ENCODE peak calls at places on chromosomes 2 and 18, in four cellular contexts. P is left ventricle myocardium inferior, Q is vagina, M is astrocyte. N is an unnamed sample. For H3K4me1, the result is how much of the 10 kb centered on the place peaks cover.

GRCh38 chr2:41241325-41242000 is 789.6 kb upstream of the SLC8A1 start:
- DNase-seq in P (peak), Q (no peak), M (no peak), N (no peak)

GRCh38 chr2:60844105-60844504 is 37.3 kb upstream of the REL start:
- DNase-seq in M (no peak), Q (no peak), P (no peak), N (no peak)

GRCh38 chr2:156237558-156237957 is 95.0 kb downstream of the NR4A2 start:
- DNase-seq in Q (no peak), M (no peak), P (no peak), N (no peak)

GRCh38 chr2:26049641-26050040 is 15.8 kb downstream of the RAB10 start:
- DNase-seq in P (no peak), M (peak), Q (no peak), N (no peak)

GRCh38 chr2:167653131-167653530 is 594.3 kb downstream of the STK39 start:
- DNase-seq in Q (no peak), P (no peak), M (peak), N (no peak)

GRCh38 chr18:6355789-6356589 is 58.7 kb downstream of the L3MBTL4 start:
- DNase-seq in Q (no peak), M (peak), P (no peak), N (no peak)

GRCh38 chr2:29562896-29563295 is 358.5 kb downstream of the ALK start:
- DNase-seq in Q (peak), P (no peak), M (peak), N (no peak)

GRCh38 chr2:219186754-219187456 is 8.8 kb downstream of the RETREG2 start:
- DNase-seq in M (no peak), P (no peak), Q (peak), N (no peak)

GRCh38 chr2:150698016-150698661 is 210.7 kb upstream of the RND3 start:
- DNase-seq in M (no peak), Q (no peak), P (no peak), N (peak)

GRCh38 chr2:183490930-183491329 is 366.7 kb downstream of the NUP35 start:
- DNase-seq in P (peak), M (peak), Q (no peak), N (peak)

GRCh38 chr2:138708682-138709241 is 71.4 kb downstream of the NXPH2 start:
- DNase-seq in P (no peak), M (peak), Q (no peak), N (peak)

GRCh38 chr2:64760131-64760530 is 106.4 kb upstream of the SERTAD2 start:
- DNase-seq in P (no peak), M (no peak), Q (no peak), N (no peak)

GRCh38 chr2:162992828-162993227 is 154.3 kb upstream of the KCNH7 start:
- DNase-seq in Q (no peak), M (no peak), P (no peak), N (no peak)

GRCh38 chr2:208722737-208723136 is 316.1 kb downstream of the PTH2R start:
- DNase-seq in M (no peak), P (no peak), Q (no peak), N (no peak)

GRCh38 chr18:76772665-76773064 is 49.7 kb upstream of the ZNF236 start:
- DNase-seq in P (no peak), M (no peak), Q (no peak), N (no peak)

GRCh38 chr2:240197439-240198139 is 57.1 kb upstream of the OTOS start:
- DNase-seq in P (no peak), Q (no peak), M (no peak), N (no peak)

GRCh38 chr2:158996378-158996993 is 28.0 kb downstream of the TANC1 start:
- DNase-seq in P (no peak), Q (no peak), M (no peak), N (no peak)

GRCh38 chr18:35095983-35096676 is 54.9 kb downstream of the MAPRE2 start:
- DNase-seq in P (no peak), Q (no peak), M (peak), N (no peak)

GRCh38 chr2:179422037-179422643 is 157.5 kb upstream of the SESTD1 start:
- DNase-seq in M (peak), P (peak), Q (no peak), N (peak)
- H3K4me3 ChIP-seq in M (no peak), P (no peak), Q (no peak), N (no peak)

GRCh38 chr2:55885129-55885943 is 38.2 kb downstream of the EFEMP1 start:
- DNase-seq in M (peak), P (no peak), Q (no peak), N (peak)
- H3K4me1 ChIP-seq in M (under half), P (half or more), Q (under half), N (half or more)

GRCh38 chr18:23995180-23995579 is 19.4 kb upstream of the TTC39C start:
- DNase-seq in Q (no peak), M (no peak), P (no peak), N (no peak)

GRCh38 chr18:23998018-23998417 is 16.5 kb upstream of the TTC39C start:
- DNase-seq in P (no peak), M (no peak), Q (no peak), N (no peak)

GRCh38 chr18:23998811-23999210 is 15.7 kb upstream of the TTC39C start:
- DNase-seq in Q (no peak), M (peak), P (no peak), N (no peak)

GRCh38 chr18:24003903-24004640 is 10.5 kb upstream of the TTC39C start:
- DNase-seq in Q (no peak), M (peak), P (no peak), N (no peak)

GRCh38 chr18:24000613-24001490 is 13.7 kb upstream of the TTC39C start:
- DNase-seq in Q (no peak), M (no peak), P (no peak), N (no peak)
- H3K4me3 ChIP-seq in Q (no peak), M (no peak), P (no peak), N (no peak)

GRCh38 chr2:210309546-210310233 is 5.3 kb downstream of the MYL1 start:
- DNase-seq in Q (no peak), P (no peak), M (no peak), N (no peak)

GRCh38 chr2:210315015-210315807 is at the start of gene MYL1:
- DNase-seq in Q (no peak), M (no peak), P (no peak), N (no peak)

DNA sequence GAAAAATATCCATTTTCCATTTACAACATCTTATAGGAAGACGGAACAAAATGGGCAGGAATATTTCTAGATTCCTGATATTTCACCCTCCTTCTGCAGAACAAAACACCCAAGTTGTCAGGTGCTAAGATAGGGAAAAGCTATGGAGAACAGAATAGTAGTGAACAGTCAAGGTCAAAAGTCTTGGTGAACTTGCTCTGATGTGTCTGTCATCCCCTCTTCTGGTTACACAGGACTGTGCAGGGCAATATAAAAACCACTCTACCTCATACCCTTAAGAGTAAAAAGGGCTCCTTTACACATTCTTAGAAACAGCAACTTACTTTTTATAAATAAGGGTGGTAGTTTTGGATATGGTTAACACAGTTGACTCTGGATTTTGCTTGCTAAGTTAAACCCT is 4.4 kb downstream of the MYL1 start:
- DNase-seq in Q (no peak), P (no peak), M (no peak), N (no peak)
- H3K4me1 ChIP-seq in Q (under half), P (under half), M (under half), N (under half)

GRCh38 chr2:108614043-108614435 is 79.8 kb downstream of the LIMS1 start:
- DNase-seq in M (no peak), Q (no peak), P (no peak), N (no peak)

GRCh38 chr2:108614659-108615058 is 80.4 kb downstream of the LIMS1 start:
- DNase-seq in P (no peak), Q (no peak), M (no peak), N (no peak)

GRCh38 chr2:108616290-108616689 is 82.0 kb downstream of the LIMS1 start:
- DNase-seq in P (no peak), Q (no peak), M (no peak), N (no peak)

GRCh38 chr2:108615480-108616090 is 81.3 kb downstream of the LIMS1 start:
- DNase-seq in P (no peak), Q (no peak), M (no peak), N (no peak)

GRCh38 chr2:108616731-108617161 is 82.5 kb downstream of the LIMS1 start:
- DNase-seq in P (no peak), Q (no peak), M (peak), N (no peak)
- H3K4me3 ChIP-seq in P (no peak), Q (no peak), M (no peak), N (no peak)

DNA sequence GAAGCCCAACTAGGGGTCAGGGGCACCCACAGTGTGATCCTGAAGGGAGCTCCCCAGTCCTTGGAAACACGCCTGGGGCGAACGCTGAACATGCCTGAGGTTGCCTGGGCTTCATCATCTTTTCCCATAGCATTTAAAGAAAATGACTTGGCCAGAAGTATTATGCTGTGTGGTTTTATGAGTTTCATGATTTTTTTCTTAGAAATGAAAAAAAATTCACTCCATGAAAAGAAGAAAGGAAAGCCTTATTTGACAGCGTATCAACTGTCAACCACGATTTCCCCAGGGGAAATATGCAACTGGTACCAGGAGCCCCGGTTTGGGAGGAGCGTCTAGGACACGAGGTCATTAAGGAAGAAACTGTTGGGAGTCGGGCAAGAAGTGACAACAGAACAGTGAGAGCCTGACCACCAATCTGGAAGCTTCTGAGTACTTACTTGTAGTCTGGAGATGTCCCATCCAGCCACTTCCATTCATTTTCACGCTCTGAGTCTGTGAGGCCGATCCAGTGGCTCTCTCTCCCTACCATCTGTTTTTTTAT is 63.5 kb upstream of the THOC1 start:
- DNase-seq in P (no peak), Q (no peak), M (peak), N (no peak)
- H3K4me1 ChIP-seq in P (under half), Q (under half), M (under half), N (under half)

GRCh38 chr2:9326975-9327374 is 96.4 kb downstream of the ITGB1BP1 start:
- DNase-seq in M (no peak), Q (no peak), P (no peak), N (peak)
- H3K4me3 ChIP-seq in M (no peak), Q (no peak), P (no peak), N (no peak)

GRCh38 chr2:237092506-237092905 is 6.8 kb downstream of the COPS8 start:
- DNase-seq in Q (no peak), P (no peak), M (no peak), N (no peak)
- H3K4me1 ChIP-seq in Q (under half), P (under half), M (under half), N (half or more)